ENCODE peak calls at places on chromosomes 11 and 22, in ten cellular contexts. X is adrenal gland, M is heart right ventricle, I is tibial artery, K is mucosa of descending colon, O is gastrocnemius medialis, E is uterus, A is colonic mucosa, S is breast epithelium, P is IMR-90. Y is an unnamed sample.

GRCh38 chr11:44737686-44738085 is 10.9 kb downstream of the TSPAN18 start:
- DNase-seq in S (no peak), P (no peak), O (no peak), I (no peak), A (no peak), X (no peak), M (no peak), K (no peak), E (no peak), Y (no peak)

GRCh38 chr11:15222777-15223176 is 108.1 kb downstream of the INSC start:
- DNase-seq in M (no peak), E (no peak), S (no peak), A (no peak), I (no peak), X (no peak), K (no peak), O (no peak), P (no peak), Y (peak)

GRCh38 chr22:45584621-45585436 is 82.1 kb downstream of the FBLN1 start:
- DNase-seq in K (no peak), S (no peak), O (no peak), A (no peak), I (no peak), M (no peak), E (no peak), P (peak), X (no peak), Y (no peak)

GRCh38 chr22:36243996-36244395 is 4.7 kb upstream of the APOL2 start:
- DNase-seq in O (no peak), X (no peak), M (no peak), P (no peak), I (no peak), S (no peak), A (no peak), K (no peak), E (peak), Y (no peak)

GRCh38 chr22:29958170-29958569 is 75.2 kb downstream of the MTMR3 start:
- DNase-seq in E (no peak), A (no peak), S (no peak), O (no peak), X (no peak), I (no peak), M (no peak), P (no peak), K (no peak), Y (no peak)

GRCh38 chr22:44182591-44183588 is 2.2 kb downstream of the PARVG start:
- DNase-seq in X (peak), E (no peak), M (peak), S (no peak), A (peak), I (peak), O (peak), K (peak), P (no peak), Y (no peak)

GRCh38 chr11:64266339-64266738 is 15.0 kb downstream of the PLCB3 start:
- DNase-seq in I (no peak), P (no peak), O (no peak), E (no peak), K (no peak), A (no peak), S (no peak), M (peak), X (peak), Y (no peak)

GRCh38 chr11:78417175-78417887 is at the start of gene GAB2:
- DNase-seq in S (no peak), E (no peak), P (no peak), O (no peak), A (peak), X (no peak), M (no peak), K (peak), I (no peak), Y (no peak)

GRCh38 chr11:128508785-128509518 is 78.4 kb downstream of the ETS1 start:
- DNase-seq in I (no peak), K (no peak), O (no peak), P (peak), M (no peak), S (no peak), A (no peak), X (no peak), E (no peak), Y (peak)

GRCh38 chr22:46070215-46070721 is 80.1 kb upstream of the PPARA start:
- DNase-seq in I (peak), K (peak), O (no peak), S (no peak), P (peak), E (peak), M (peak), A (peak), X (peak), Y (peak)

GRCh38 chr11:16169946-16170345 is 186.4 kb downstream of the SOX6 start:
- DNase-seq in O (no peak), E (no peak), X (no peak), S (no peak), M (no peak), P (no peak), I (no peak), K (no peak), A (no peak), Y (no peak)

GRCh38 chr11:72430743-72431570 is 3.4 kb downstream of the CLPB start:
- DNase-seq in M (no peak), X (peak), S (no peak), O (no peak), E (no peak), A (no peak), K (peak), I (no peak), P (peak), Y (peak)

GRCh38 chr11:58926251-58926650 is 13.0 kb upstream of the GLYATL1 start:
- DNase-seq in S (no peak), E (no peak), I (no peak), A (no peak), O (no peak), K (no peak), P (peak), X (no peak), M (no peak), Y (no peak)

GRCh38 chr11:96161271-96162089 is 181.5 kb downstream of the MAML2 start:
- DNase-seq in I (no peak), K (no peak), E (no peak), A (no peak), X (no peak), M (no peak), S (no peak), O (no peak), P (peak), Y (peak)

GRCh38 chr11:64643258-64643881 is 52.4 kb downstream of the SLC22A12 start:
- DNase-seq in P (no peak), O (no peak), A (no peak), K (no peak), M (no peak), X (no peak), S (no peak), E (peak), I (no peak), Y (no peak)

GRCh38 chr11:100681064-100681502 is 6.0 kb upstream of the ARHGAP42 start:
- DNase-seq in M (peak), I (peak), P (peak), X (peak), O (peak), S (peak), A (peak), E (peak), K (peak), Y (peak)

GRCh38 chr11:100680070-100680469 is 7.0 kb upstream of the ARHGAP42 start:
- DNase-seq in O (no peak), S (no peak), K (no peak), X (no peak), P (no peak), A (no peak), I (no peak), M (no peak), E (no peak), Y (no peak)

GRCh38 chr11:100684101-100685065 is 2.7 kb upstream of the ARHGAP42 start:
- DNase-seq in A (no peak), O (no peak), I (no peak), E (no peak), M (no peak), S (no peak), P (no peak), K (no peak), X (no peak), Y (no peak)

GRCh38 chr11:100683107-100683506 is 4.0 kb upstream of the ARHGAP42 start:
- DNase-seq in K (no peak), O (no peak), M (no peak), S (no peak), X (no peak), A (no peak), I (no peak), E (no peak), P (no peak), Y (no peak)

GRCh38 chr11:100682247-100682969 is 4.7 kb upstream of the ARHGAP42 start:
- DNase-seq in I (no peak), M (no peak), E (no peak), S (no peak), O (no peak), P (peak), A (no peak), K (no peak), X (no peak), Y (peak)
- TF ChIP-seq CTCF in I (peak), M (peak), E (peak), S (peak), O (peak), P (peak), A (peak), K (no peak), X (peak), Y (peak)

GRCh38 chr11:118207079-118207478 is 17.7 kb downstream of the JAML start:
- DNase-seq in S (no peak), O (no peak), P (no peak), A (no peak), E (no peak), X (no peak), I (no peak), K (no peak), M (no peak), Y (no peak)
- H3K4me3 ChIP-seq in S (no peak), O (no peak), P (no peak), A (no peak), E (no peak), X (no peak), I (no peak), K (no peak), M (no peak), Y (no peak)

GRCh38 chr11:8812438-8812837 is 98.6 kb upstream of the AKIP1 start:
- DNase-seq in S (peak), O (no peak), K (no peak), X (peak), A (no peak), P (no peak), I (peak), M (no peak), E (peak), Y (peak)
- TF ChIP-seq CTCF in S (no peak), O (no peak), K (no peak), X (no peak), A (no peak), P (no peak), I (no peak), M (no peak), E (no peak), Y (no peak)

DNA sequence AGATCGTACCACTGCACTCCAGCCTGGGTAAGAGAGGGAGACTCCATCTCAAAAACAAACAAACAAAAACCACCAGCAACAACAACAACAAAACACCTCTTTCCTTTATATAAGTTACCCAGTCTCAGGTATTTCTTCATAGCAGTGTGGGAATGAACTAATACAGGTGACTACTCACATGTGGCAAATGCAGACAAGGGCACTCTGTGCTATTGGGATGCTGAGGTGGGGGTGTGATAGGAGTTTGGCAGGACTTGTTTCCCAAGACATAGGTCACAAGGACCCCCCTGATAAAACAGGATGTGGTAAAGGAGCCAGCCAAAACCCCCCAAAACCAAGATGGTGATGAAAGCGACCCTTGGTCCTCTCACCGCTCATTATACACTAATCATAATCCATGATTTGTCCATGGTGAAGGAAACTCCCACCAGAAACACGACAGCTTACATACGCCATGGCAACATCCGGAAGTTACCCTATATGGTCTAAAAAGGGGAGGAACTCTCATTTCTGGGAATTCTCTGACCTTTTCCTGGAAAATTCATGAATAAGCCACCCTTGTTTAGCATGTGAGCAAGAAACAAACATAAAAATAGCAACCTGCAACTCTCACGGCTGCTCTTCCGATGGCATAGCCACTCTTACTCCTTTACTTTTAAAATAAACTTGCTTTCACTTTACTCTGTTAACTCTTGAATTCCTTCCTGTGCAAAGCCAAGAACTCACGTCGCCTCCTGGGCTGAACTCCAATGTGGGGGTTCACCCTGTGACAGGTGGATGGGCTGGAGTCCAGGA is 18.8 kb upstream of the INCENP start:
- DNase-seq in M (no peak), E (peak), K (no peak), O (no peak), I (no peak), A (no peak), X (peak), P (peak), S (no peak), Y (peak)
- H3K4me3 ChIP-seq in M (peak), E (peak), K (no peak), O (peak), I (peak), A (no peak), X (no peak), P (peak), S (peak), Y (peak)

DNA sequence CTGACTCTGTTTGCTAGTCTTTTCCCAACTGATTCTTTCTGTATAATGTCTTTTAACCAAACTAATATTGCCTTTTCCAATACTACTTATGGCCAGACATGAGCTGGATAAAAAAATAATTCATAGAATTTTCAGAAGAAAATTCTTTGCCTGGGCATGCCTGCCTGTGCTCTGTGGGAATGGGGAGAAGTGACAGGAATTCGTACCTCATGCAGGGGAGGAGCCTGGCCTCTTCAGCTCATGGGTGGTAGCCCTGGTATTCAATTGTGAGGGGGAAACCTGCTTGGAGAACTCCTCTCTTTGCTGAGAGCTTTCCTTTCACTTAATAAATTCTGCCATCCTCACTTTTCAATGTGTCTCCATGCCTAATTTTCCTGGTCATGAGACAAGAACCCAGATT is 928.8 kb downstream of the FAM181B start:
- DNase-seq in E (no peak), I (no peak), X (no peak), M (no peak), S (no peak), P (no peak), K (no peak), A (no peak), O (no peak), Y (no peak)
- TF ChIP-seq CTCF in E (no peak), I (no peak), X (no peak), M (no peak), S (no peak), P (no peak), K (no peak), A (no peak), O (no peak), Y (no peak)

GRCh38 chr11:75793966-75794365 is 21.0 kb upstream of the UVRAG start:
- DNase-seq in I (no peak), K (no peak), X (peak), M (no peak), S (no peak), A (no peak), O (no peak), E (no peak), P (no peak), Y (no peak)
- H3K4me3 ChIP-seq in I (no peak), K (no peak), X (no peak), M (no peak), S (no peak), A (no peak), O (no peak), E (no peak), P (no peak), Y (no peak)

Y was measured in fibroblast of villous mesenchyme.